ENCODE peak calls at places on chromosomes 3 and 15, in ten cellular contexts. V is hepatocyte; W is NCI-H1436; C is tibial nerve; K is mesothelial cell of epicardium; B is GOT3; A is activated CD4-positive, alpha-beta T cell treated with anti-CD3 and anti-CD28 coated beads, Interleukin-2, amount 50 U/mL, for 24 hours; P is dermis microvascular lymphatic vessel endothelial cell; I is HFFc6; J is HuH-7.5. N is an unnamed sample.

GRCh38 chr15:57324590-57324890 is 51.8 kb upstream of the CGNL1 start:
- DNase-seq in A (no peak), B (no peak), V (no peak), P (no peak), C (no peak), J (no peak), I (no peak), K (no peak), W (no peak), N (no peak)

GRCh38 chr3:36297195-36297594 is 83.1 kb upstream of the STAC start:
- DNase-seq in B (no peak), J (no peak), A (no peak), C (no peak), W (no peak), I (no peak), P (no peak), K (no peak), V (no peak), N (no peak)

GRCh38 chr3:69319652-69320051 is 66.2 kb downstream of the FRMD4B start:
- DNase-seq in W (no peak), B (no peak), A (no peak), P (no peak), V (no peak), C (no peak), J (no peak), K (no peak), I (no peak), N (no peak)

GRCh38 chr3:81459733-81460132 is 301.7 kb downstream of the GBE1 start:
- DNase-seq in K (no peak), J (no peak), A (no peak), B (no peak), W (no peak), V (no peak), C (no peak), P (no peak), I (no peak), N (no peak)

GRCh38 chr15:39114690-39115378 is 466.0 kb upstream of the THBS1 start:
- DNase-seq in W (no peak), K (no peak), P (no peak), C (no peak), A (no peak), V (no peak), I (no peak), J (no peak), B (no peak), N (no peak)

GRCh38 chr3:172127141-172127540 is 87.8 kb downstream of the FNDC3B start:
- DNase-seq in C (no peak), V (no peak), W (no peak), A (no peak), J (no peak), P (no peak), I (no peak), B (no peak), K (no peak), N (no peak)

GRCh38 chr3:36944012-36944640 is 728 bp downstream of the TRANK1 start:
- DNase-seq in B (no peak), K (peak), P (no peak), A (peak), C (no peak), W (no peak), I (peak), J (peak), V (peak), N (no peak)

GRCh38 chr15:89963301-89964288 is 37.5 kb upstream of the ZNF710 start:
- DNase-seq in J (no peak), A (no peak), I (no peak), W (no peak), B (no peak), K (no peak), V (no peak), P (no peak), C (no peak), N (no peak)

GRCh38 chr15:99109555-99110021 is 4.7 kb downstream of the SYNM start:
- DNase-seq in K (no peak), A (no peak), J (no peak), V (no peak), P (no peak), W (no peak), B (no peak), I (no peak), C (no peak), N (no peak)

GRCh38 chr3:8903191-8903590 is 60.1 kb downstream of the RAD18 start:
- DNase-seq in C (no peak), B (no peak), P (no peak), W (no peak), A (no peak), J (no peak), V (no peak), I (no peak), K (no peak), N (no peak)

GRCh38 chr15:76335129-76335850 is 1.3 kb upstream of the ISL2 start:
- DNase-seq in B (no peak), P (no peak), J (no peak), A (no peak), K (no peak), W (no peak), I (no peak), C (no peak), V (no peak), N (no peak)

GRCh38 chr3:50525987-50526386 is 22.6 kb upstream of the CACNA2D2 start:
- DNase-seq in V (peak), J (peak), A (peak), W (no peak), K (peak), C (no peak), P (no peak), B (no peak), I (peak), N (peak)

GRCh38 chr3:25441234-25441856 is 13.3 kb downstream of the RARB start:
- DNase-seq in J (no peak), I (no peak), K (no peak), V (no peak), P (no peak), B (no peak), C (no peak), A (no peak), W (no peak), N (no peak)

GRCh38 chr3:177574232-177574856 is 377.1 kb upstream of the TBL1XR1 start:
- DNase-seq in J (peak), V (peak), C (no peak), P (no peak), W (peak), K (no peak), A (no peak), I (peak), B (no peak), N (peak)

GRCh38 chr3:138118863-138119766 is 3.7 kb upstream of the DZIP1L start:
- DNase-seq in I (peak), B (peak), P (peak), C (peak), A (no peak), W (peak), J (peak), K (no peak), V (peak), N (peak)

GRCh38 chr3:9809615-9810356 is at the start of gene TTLL3:
- DNase-seq in V (peak), W (peak), J (peak), I (peak), A (peak), P (no peak), C (peak), K (peak), B (peak), N (peak)

GRCh38 chr3:46705022-46705530 is 3.9 kb downstream of the TMIE start:
- DNase-seq in P (peak), I (peak), K (no peak), J (peak), B (peak), V (peak), A (peak), C (peak), W (peak), N (peak)

GRCh38 chr15:56472278-56472677 is 7.3 kb upstream of the MNS1 start:
- DNase-seq in B (no peak), J (no peak), P (no peak), C (no peak), A (no peak), K (no peak), V (no peak), W (no peak), I (no peak), N (no peak)